ENCODE peak calls at places on chromosomes 12 and 14, in four cellular contexts. T, X, M and J are unnamed samples. For H3K27me3, the result is how much of the 10 kb centered on the place peaks cover.

GRCh38 chr12:94706250-94706661 is 55.9 kb upstream of the TMCC3 start:
- DNase-seq in T (no peak), X (no peak), M (no peak), J (no peak)

GRCh38 chr12:64480148-64480547 is 28.2 kb downstream of the TBK1 start:
- DNase-seq in T (no peak), X (no peak), M (no peak), J (no peak)

GRCh38 chr14:61461808-61462275 is 140.5 kb downstream of the PRKCH start:
- DNase-seq in T (peak), X (no peak), M (no peak), J (peak)

GRCh38 chr12:123119808-123120207 is 31.1 kb downstream of the PITPNM2 start:
- DNase-seq in T (no peak), X (no peak), M (no peak), J (no peak)

GRCh38 chr12:48021485-48022179 is 17.4 kb upstream of the COL2A1 start:
- DNase-seq in T (peak), X (peak), M (no peak), J (no peak)

GRCh38 chr12:123595729-123596128 is 6.2 kb upstream of the DDX55 start:
- DNase-seq in T (no peak), X (no peak), M (no peak), J (no peak)

GRCh38 chr14:100526057-100526456 is 61.2 kb downstream of the BEGAIN start:
- DNase-seq in T (no peak), X (no peak), M (no peak), J (no peak)

GRCh38 chr12:6460751-6461371 is 9.0 kb downstream of the TAPBPL start:
- DNase-seq in T (no peak), X (no peak), M (no peak), J (no peak)

GRCh38 chr12:124916370-124917134 is 2.1 kb upstream of the UBC start:
- DNase-seq in T (peak), X (peak), M (peak), J (peak)

GRCh38 chr14:72901361-72901760 is 7.5 kb upstream of the DPF3 start:
- DNase-seq in T (no peak), X (no peak), M (no peak), J (no peak)

GRCh38 chr14:72904840-72905561 is 11.1 kb upstream of the DPF3 start:
- DNase-seq in T (peak), X (peak), M (peak), J (peak)

GRCh38 chr14:72903707-72904106 is 9.8 kb upstream of the DPF3 start:
- DNase-seq in T (no peak), X (no peak), M (no peak), J (no peak)

GRCh38 chr14:72904218-72904617 is 10.3 kb upstream of the DPF3 start:
- DNase-seq in T (no peak), X (no peak), M (no peak), J (no peak)

GRCh38 chr14:72902802-72903530 is 9.1 kb upstream of the DPF3 start:
- DNase-seq in T (no peak), X (no peak), M (no peak), J (no peak)
- H3K27me3 ChIP-seq in T (under half), X (under half), M (under half), J (under half)

DNA sequence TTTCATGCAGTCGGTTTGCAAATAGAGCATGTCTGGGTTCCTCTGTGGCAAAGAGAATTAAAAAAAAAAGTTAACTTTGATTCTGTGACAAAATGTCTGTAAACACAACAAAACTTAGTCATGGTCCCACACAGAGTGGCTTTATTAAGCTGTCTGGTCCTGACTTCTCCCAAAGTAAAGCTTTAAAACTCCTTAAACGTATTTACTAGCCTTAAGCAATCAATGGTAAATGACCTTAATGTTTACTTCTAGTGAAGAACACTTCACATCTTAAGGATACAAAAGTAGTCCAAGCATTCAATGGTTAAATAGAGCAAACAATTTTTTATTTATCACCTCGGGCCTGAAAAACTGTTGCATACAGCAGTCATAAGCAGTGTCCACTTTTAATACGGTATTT is 453.0 kb upstream of the MIS18BP1 start:
- DNase-seq in T (no peak), X (no peak), M (no peak), J (no peak)
- H3K27me3 ChIP-seq in T (under half), X (under half), M (under half), J (under half)

GRCh38 chr12:130201037-130201436 is 38.8 kb downstream of the FZD10 start:
- DNase-seq in T (no peak), X (no peak), M (no peak), J (no peak)

GRCh38 chr12:130202201-130202600 is 39.9 kb downstream of the FZD10 start:
- DNase-seq in T (no peak), X (no peak), M (no peak), J (no peak)

GRCh38 chr12:130198663-130199060 is 36.4 kb downstream of the FZD10 start:
- DNase-seq in T (no peak), X (peak), M (no peak), J (no peak)

GRCh38 chr12:130199536-130200390 is 37.5 kb downstream of the FZD10 start:
- DNase-seq in T (peak), X (peak), M (no peak), J (no peak)

DNA sequence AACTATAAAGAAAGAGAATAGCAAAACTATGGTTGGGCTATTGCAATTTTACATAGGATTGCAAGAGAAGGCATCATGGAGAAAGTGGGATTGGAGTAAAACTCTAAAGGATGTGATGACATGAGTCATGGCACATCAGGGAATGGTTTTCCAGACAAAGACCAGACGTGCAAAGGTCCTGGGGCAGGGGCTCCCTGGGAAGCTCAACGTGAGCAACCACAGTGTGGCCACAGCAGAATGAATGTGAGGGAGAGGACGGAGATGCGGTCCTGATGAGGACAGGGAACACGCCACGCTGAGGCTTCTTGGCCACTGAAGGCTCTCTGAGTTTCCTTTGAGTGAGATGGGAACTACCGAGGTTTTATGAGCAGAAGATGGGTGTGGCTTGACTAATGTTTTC is 38.2 kb downstream of the FZD10 start:
- DNase-seq in T (no peak), X (peak), M (no peak), J (no peak)
- H3K27me3 ChIP-seq in T (under half), X (under half), M (under half), J (under half)

GRCh38 chr14:99203801-99204200 is 68.2 kb downstream of the BCL11B start:
- DNase-seq in T (no peak), X (no peak), M (no peak), J (no peak)
- H3K27me3 ChIP-seq in T (under half), X (under half), M (under half), J (under half)

GRCh38 chr12:131571827-131572226 is 139.1 kb upstream of the SFSWAP start:
- DNase-seq in T (no peak), X (no peak), M (no peak), J (no peak)

GRCh38 chr12:131572626-131573025 is 138.3 kb upstream of the SFSWAP start:
- DNase-seq in T (no peak), X (no peak), M (no peak), J (no peak)

GRCh38 chr12:131575371-131575770 is 135.5 kb upstream of the SFSWAP start:
- DNase-seq in T (no peak), X (no peak), M (no peak), J (no peak)

GRCh38 chr12:131574397-131574775 is 136.5 kb upstream of the SFSWAP start:
- DNase-seq in T (no peak), X (no peak), M (no peak), J (no peak)

DNA sequence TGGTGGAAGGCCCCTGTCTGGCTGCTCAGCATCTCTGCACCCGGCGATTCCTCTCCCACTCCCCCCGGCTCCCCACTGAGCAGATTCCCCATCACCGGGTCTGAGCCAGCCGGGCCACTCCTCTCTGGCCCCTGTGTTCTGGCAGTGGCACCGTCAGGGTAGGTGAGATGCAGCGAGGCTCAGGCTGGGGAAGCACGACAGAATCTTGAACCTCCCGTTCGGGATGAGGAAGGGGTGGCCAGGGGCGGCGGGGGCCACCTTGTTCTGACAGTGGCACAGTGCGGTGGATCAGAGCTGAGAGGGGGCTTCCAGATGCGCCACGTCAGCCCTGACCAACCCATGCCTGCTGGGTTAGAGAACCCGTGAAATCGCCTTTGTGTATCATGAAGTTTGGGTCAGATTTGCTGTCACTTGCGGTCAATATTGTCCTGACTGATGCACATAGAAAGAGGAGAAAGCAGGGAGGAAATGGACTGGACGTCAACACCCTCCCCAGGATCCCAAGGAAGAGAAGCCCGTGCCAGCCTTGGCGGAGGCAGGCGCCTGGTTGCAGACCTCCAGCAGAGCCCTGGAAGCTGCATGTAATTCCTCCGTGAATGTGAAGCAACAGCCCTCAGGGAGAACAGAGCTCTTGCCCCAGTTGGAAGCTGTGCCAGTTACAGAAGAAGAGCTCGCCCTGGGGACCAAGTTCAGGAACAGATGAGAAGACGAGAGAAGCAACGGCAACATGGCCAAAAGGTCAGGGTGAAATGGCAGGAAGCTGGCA is 137.1 kb upstream of the SFSWAP start:
- DNase-seq in T (no peak), X (no peak), M (no peak), J (no peak)
- H3K27me3 ChIP-seq in T (under half), X (under half), M (under half), J (under half)